ENCODE peak calls at places on chromosome 15, in seven cellular contexts. One of them, this sample, is unnamed.

GRCh38 chr15:53445531-53445930 is 313.9 kb downstream of the WDR72 start:
- DNase-seq in kidney tubule cell: no peak
- DNase-seq in activated T-cell treated with anti-CD3 and anti-CD28 coated beads, Interleukin-2, amount 50 U/mL, for 4 hours: no peak
- DNase-seq in stimulated activated CD8-positive, alpha-beta memory T cell treated with anti-CD3 and anti-CD28 coated beads, Interleukin-2, amount 100 ng/mL, for 1 hour: no peak
- DNase-seq in T-helper 9 cell: no peak
- DNase-seq in kidney epithelial cell: no peak
- DNase-seq in activated naive CD8-positive, alpha-beta T cell treated with anti-CD3 and anti-CD28 coated beads, Interleukin-2, amount 10 ng/mL, durations not matched to agents 7 days and 5 days: no peak
- DNase-seq in this sample: no peak

GRCh38 chr15:43531018-43531667 is 13.7 kb downstream of the MAP1A start:
- DNase-seq in kidney epithelial cell: no peak
- DNase-seq in T-helper 9 cell: no peak
- DNase-seq in stimulated activated CD8-positive, alpha-beta memory T cell treated with anti-CD3 and anti-CD28 coated beads, Interleukin-2, amount 100 ng/mL, for 1 hour: no peak
- DNase-seq in kidney tubule cell: no peak
- DNase-seq in activated T-cell treated with anti-CD3 and anti-CD28 coated beads, Interleukin-2, amount 50 U/mL, for 4 hours: no peak
- DNase-seq in activated naive CD8-positive, alpha-beta T cell treated with anti-CD3 and anti-CD28 coated beads, Interleukin-2, amount 10 ng/mL, durations not matched to agents 7 days and 5 days: no peak
- DNase-seq in this sample: no peak

GRCh38 chr15:37034392-37034791 is 66.0 kb downstream of the MEIS2 start:
- DNase-seq in activated T-cell treated with anti-CD3 and anti-CD28 coated beads, Interleukin-2, amount 50 U/mL, for 4 hours: no peak
- DNase-seq in T-helper 9 cell: no peak
- DNase-seq in activated naive CD8-positive, alpha-beta T cell treated with anti-CD3 and anti-CD28 coated beads, Interleukin-2, amount 10 ng/mL, durations not matched to agents 7 days and 5 days: no peak
- DNase-seq in stimulated activated CD8-positive, alpha-beta memory T cell treated with anti-CD3 and anti-CD28 coated beads, Interleukin-2, amount 100 ng/mL, for 1 hour: no peak
- DNase-seq in kidney tubule cell: no peak
- DNase-seq in kidney epithelial cell: no peak
- DNase-seq in this sample: no peak

GRCh38 chr15:40925863-40926658 is 3.1 kb upstream of the DLL4 start:
- DNase-seq in T-helper 9 cell: no peak
- DNase-seq in activated naive CD8-positive, alpha-beta T cell treated with anti-CD3 and anti-CD28 coated beads, Interleukin-2, amount 10 ng/mL, durations not matched to agents 7 days and 5 days: peak
- DNase-seq in kidney epithelial cell: no peak
- DNase-seq in kidney tubule cell: no peak
- DNase-seq in activated T-cell treated with anti-CD3 and anti-CD28 coated beads, Interleukin-2, amount 50 U/mL, for 4 hours: no peak
- DNase-seq in stimulated activated CD8-positive, alpha-beta memory T cell treated with anti-CD3 and anti-CD28 coated beads, Interleukin-2, amount 100 ng/mL, for 1 hour: no peak
- DNase-seq in this sample: no peak

GRCh38 chr15:77840962-77841361 is 208.2 kb upstream of the LINGO1 start:
- DNase-seq in activated T-cell treated with anti-CD3 and anti-CD28 coated beads, Interleukin-2, amount 50 U/mL, for 4 hours: no peak
- DNase-seq in T-helper 9 cell: no peak
- DNase-seq in kidney tubule cell: peak
- DNase-seq in kidney epithelial cell: peak
- DNase-seq in activated naive CD8-positive, alpha-beta T cell treated with anti-CD3 and anti-CD28 coated beads, Interleukin-2, amount 10 ng/mL, durations not matched to agents 7 days and 5 days: no peak
- DNase-seq in stimulated activated CD8-positive, alpha-beta memory T cell treated with anti-CD3 and anti-CD28 coated beads, Interleukin-2, amount 100 ng/mL, for 1 hour: no peak
- DNase-seq in this sample: no peak

GRCh38 chr15:28955686-28956421 is 70.1 kb downstream of the APBA2 start:
- DNase-seq in activated T-cell treated with anti-CD3 and anti-CD28 coated beads, Interleukin-2, amount 50 U/mL, for 4 hours: no peak
- DNase-seq in T-helper 9 cell: no peak
- DNase-seq in kidney tubule cell: peak
- DNase-seq in kidney epithelial cell: no peak
- DNase-seq in activated naive CD8-positive, alpha-beta T cell treated with anti-CD3 and anti-CD28 coated beads, Interleukin-2, amount 10 ng/mL, durations not matched to agents 7 days and 5 days: no peak
- DNase-seq in stimulated activated CD8-positive, alpha-beta memory T cell treated with anti-CD3 and anti-CD28 coated beads, Interleukin-2, amount 100 ng/mL, for 1 hour: no peak
- DNase-seq in this sample: peak

GRCh38 chr15:74173545-74174215 is at the start of gene ISLR:
- DNase-seq in activated naive CD8-positive, alpha-beta T cell treated with anti-CD3 and anti-CD28 coated beads, Interleukin-2, amount 10 ng/mL, durations not matched to agents 7 days and 5 days: peak
- DNase-seq in T-helper 9 cell: no peak
- DNase-seq in kidney epithelial cell: no peak
- DNase-seq in kidney tubule cell: no peak
- DNase-seq in stimulated activated CD8-positive, alpha-beta memory T cell treated with anti-CD3 and anti-CD28 coated beads, Interleukin-2, amount 100 ng/mL, for 1 hour: no peak
- DNase-seq in activated T-cell treated with anti-CD3 and anti-CD28 coated beads, Interleukin-2, amount 50 U/mL, for 4 hours: no peak
- DNase-seq in this sample: no peak

GRCh38 chr15:99123706-99124451 is 19.0 kb downstream of the SYNM start:
- DNase-seq in activated T-cell treated with anti-CD3 and anti-CD28 coated beads, Interleukin-2, amount 50 U/mL, for 4 hours: no peak
- DNase-seq in T-helper 9 cell: no peak
- DNase-seq in activated naive CD8-positive, alpha-beta T cell treated with anti-CD3 and anti-CD28 coated beads, Interleukin-2, amount 10 ng/mL, durations not matched to agents 7 days and 5 days: no peak
- DNase-seq in stimulated activated CD8-positive, alpha-beta memory T cell treated with anti-CD3 and anti-CD28 coated beads, Interleukin-2, amount 100 ng/mL, for 1 hour: no peak
- DNase-seq in kidney epithelial cell: peak
- DNase-seq in kidney tubule cell: peak
- DNase-seq in this sample: no peak

GRCh38 chr15:75809986-75810750 is 33.1 kb upstream of the UBE2Q2 start:
- DNase-seq in activated naive CD8-positive, alpha-beta T cell treated with anti-CD3 and anti-CD28 coated beads, Interleukin-2, amount 10 ng/mL, durations not matched to agents 7 days and 5 days: no peak
- DNase-seq in kidney tubule cell: peak
- DNase-seq in T-helper 9 cell: no peak
- DNase-seq in activated T-cell treated with anti-CD3 and anti-CD28 coated beads, Interleukin-2, amount 50 U/mL, for 4 hours: no peak
- DNase-seq in kidney epithelial cell: no peak
- DNase-seq in stimulated activated CD8-positive, alpha-beta memory T cell treated with anti-CD3 and anti-CD28 coated beads, Interleukin-2, amount 100 ng/mL, for 1 hour: no peak
- DNase-seq in this sample: no peak

GRCh38 chr15:36696191-36696590 is 116.8 kb downstream of the CDIN1 start:
- DNase-seq in kidney tubule cell: no peak
- DNase-seq in T-helper 9 cell: no peak
- DNase-seq in activated T-cell treated with anti-CD3 and anti-CD28 coated beads, Interleukin-2, amount 50 U/mL, for 4 hours: no peak
- DNase-seq in activated naive CD8-positive, alpha-beta T cell treated with anti-CD3 and anti-CD28 coated beads, Interleukin-2, amount 10 ng/mL, durations not matched to agents 7 days and 5 days: no peak
- DNase-seq in kidney epithelial cell: no peak
- DNase-seq in stimulated activated CD8-positive, alpha-beta memory T cell treated with anti-CD3 and anti-CD28 coated beads, Interleukin-2, amount 100 ng/mL, for 1 hour: no peak
- DNase-seq in this sample: no peak

GRCh38 chr15:88654430-88655102 is 15.8 kb downstream of the ISG20 start:
- DNase-seq in kidney epithelial cell: no peak
- DNase-seq in T-helper 9 cell: no peak
- DNase-seq in kidney tubule cell: no peak
- DNase-seq in activated T-cell treated with anti-CD3 and anti-CD28 coated beads, Interleukin-2, amount 50 U/mL, for 4 hours: no peak
- DNase-seq in stimulated activated CD8-positive, alpha-beta memory T cell treated with anti-CD3 and anti-CD28 coated beads, Interleukin-2, amount 100 ng/mL, for 1 hour: no peak
- DNase-seq in activated naive CD8-positive, alpha-beta T cell treated with anti-CD3 and anti-CD28 coated beads, Interleukin-2, amount 10 ng/mL, durations not matched to agents 7 days and 5 days: no peak
- DNase-seq in this sample: no peak

GRCh38 chr15:59282515-59283337 is 76.1 kb downstream of the LDHAL6B start:
- DNase-seq in activated T-cell treated with anti-CD3 and anti-CD28 coated beads, Interleukin-2, amount 50 U/mL, for 4 hours: no peak
- DNase-seq in T-helper 9 cell: no peak
- DNase-seq in stimulated activated CD8-positive, alpha-beta memory T cell treated with anti-CD3 and anti-CD28 coated beads, Interleukin-2, amount 100 ng/mL, for 1 hour: no peak
- DNase-seq in activated naive CD8-positive, alpha-beta T cell treated with anti-CD3 and anti-CD28 coated beads, Interleukin-2, amount 10 ng/mL, durations not matched to agents 7 days and 5 days: no peak
- DNase-seq in kidney epithelial cell: no peak
- DNase-seq in kidney tubule cell: peak
- DNase-seq in this sample: no peak

GRCh38 chr15:39599871-39600270 is 19.0 kb downstream of the THBS1 start:
- DNase-seq in kidney tubule cell: peak
- DNase-seq in stimulated activated CD8-positive, alpha-beta memory T cell treated with anti-CD3 and anti-CD28 coated beads, Interleukin-2, amount 100 ng/mL, for 1 hour: no peak
- DNase-seq in T-helper 9 cell: no peak
- DNase-seq in activated naive CD8-positive, alpha-beta T cell treated with anti-CD3 and anti-CD28 coated beads, Interleukin-2, amount 10 ng/mL, durations not matched to agents 7 days and 5 days: no peak
- DNase-seq in kidney epithelial cell: no peak
- DNase-seq in activated T-cell treated with anti-CD3 and anti-CD28 coated beads, Interleukin-2, amount 50 U/mL, for 4 hours: no peak
- DNase-seq in this sample: no peak

GRCh38 chr15:49901867-49902775 is 216.9 kb downstream of the ATP8B4 start:
- DNase-seq in kidney tubule cell: no peak
- DNase-seq in activated naive CD8-positive, alpha-beta T cell treated with anti-CD3 and anti-CD28 coated beads, Interleukin-2, amount 10 ng/mL, durations not matched to agents 7 days and 5 days: no peak
- DNase-seq in activated T-cell treated with anti-CD3 and anti-CD28 coated beads, Interleukin-2, amount 50 U/mL, for 4 hours: no peak
- DNase-seq in kidney epithelial cell: no peak
- DNase-seq in T-helper 9 cell: no peak
- DNase-seq in stimulated activated CD8-positive, alpha-beta memory T cell treated with anti-CD3 and anti-CD28 coated beads, Interleukin-2, amount 100 ng/mL, for 1 hour: no peak
- DNase-seq in this sample: no peak

GRCh38 chr15:63166219-63166618 is 8.9 kb upstream of the RPS27L start:
- DNase-seq in T-helper 9 cell: no peak
- DNase-seq in activated T-cell treated with anti-CD3 and anti-CD28 coated beads, Interleukin-2, amount 50 U/mL, for 4 hours: no peak
- DNase-seq in stimulated activated CD8-positive, alpha-beta memory T cell treated with anti-CD3 and anti-CD28 coated beads, Interleukin-2, amount 100 ng/mL, for 1 hour: no peak
- DNase-seq in kidney epithelial cell: no peak
- DNase-seq in activated naive CD8-positive, alpha-beta T cell treated with anti-CD3 and anti-CD28 coated beads, Interleukin-2, amount 10 ng/mL, durations not matched to agents 7 days and 5 days: no peak
- DNase-seq in kidney tubule cell: peak
- DNase-seq in this sample: peak